ENCODE peak calls at places on chromosomes 3 and 15, in ten cellular contexts. One of them, this sample, is unnamed.

GRCh38 chr15:67013696-67014095 is 51.7 kb upstream of the SMAD3 start:
- DNase-seq in left ventricle myocardium inferior: peak
- DNase-seq in uterus: peak
- DNase-seq in breast epithelium: no peak
- DNase-seq in heart right ventricle: peak
- DNase-seq in HCT116: no peak
- DNase-seq in cardiac muscle cell: peak
- DNase-seq in stomach: no peak
- DNase-seq in HL-60: no peak
- DNase-seq in effector memory CD4-positive, alpha-beta T cell: no peak
- DNase-seq in this sample: no peak

GRCh38 chr15:70265986-70266385 is 168.3 kb upstream of the TLE3 start:
- DNase-seq in left ventricle myocardium inferior: no peak
- DNase-seq in uterus: no peak
- DNase-seq in breast epithelium: no peak
- DNase-seq in heart right ventricle: no peak
- DNase-seq in HCT116: no peak
- DNase-seq in cardiac muscle cell: no peak
- DNase-seq in stomach: no peak
- DNase-seq in HL-60: no peak
- DNase-seq in effector memory CD4-positive, alpha-beta T cell: no peak
- DNase-seq in this sample: no peak

GRCh38 chr3:129794319-129795201 is 99.0 kb downstream of the TMCC1 start:
- DNase-seq in left ventricle myocardium inferior: peak
- DNase-seq in uterus: peak
- DNase-seq in breast epithelium: no peak
- DNase-seq in heart right ventricle: peak
- DNase-seq in HCT116: peak
- DNase-seq in cardiac muscle cell: peak
- DNase-seq in stomach: peak
- DNase-seq in HL-60: peak
- DNase-seq in effector memory CD4-positive, alpha-beta T cell: no peak
- DNase-seq in this sample: peak

GRCh38 chr3:59866076-59866475 is 816.3 kb upstream of the CFAP20DC start:
- DNase-seq in left ventricle myocardium inferior: no peak
- DNase-seq in uterus: no peak
- DNase-seq in breast epithelium: no peak
- DNase-seq in heart right ventricle: peak
- DNase-seq in HCT116: no peak
- DNase-seq in cardiac muscle cell: no peak
- DNase-seq in stomach: no peak
- DNase-seq in HL-60: no peak
- DNase-seq in effector memory CD4-positive, alpha-beta T cell: no peak
- DNase-seq in this sample: no peak

GRCh38 chr15:70589221-70589620 is 174.1 kb downstream of the UACA start:
- DNase-seq in left ventricle myocardium inferior: no peak
- DNase-seq in uterus: no peak
- DNase-seq in breast epithelium: no peak
- DNase-seq in heart right ventricle: no peak
- DNase-seq in HCT116: no peak
- DNase-seq in cardiac muscle cell: peak
- DNase-seq in stomach: no peak
- DNase-seq in HL-60: peak
- DNase-seq in effector memory CD4-positive, alpha-beta T cell: no peak
- DNase-seq in this sample: no peak

GRCh38 chr15:64004582-64004981 is 41.7 kb downstream of the DAPK2 start:
- DNase-seq in left ventricle myocardium inferior: no peak
- DNase-seq in uterus: no peak
- DNase-seq in breast epithelium: no peak
- DNase-seq in heart right ventricle: no peak
- DNase-seq in HCT116: peak
- DNase-seq in cardiac muscle cell: no peak
- DNase-seq in stomach: peak
- DNase-seq in HL-60: no peak
- DNase-seq in effector memory CD4-positive, alpha-beta T cell: no peak
- DNase-seq in this sample: peak

GRCh38 chr3:37174532-37175126 is at the start of gene LRRFIP2:
- DNase-seq in left ventricle myocardium inferior: no peak
- DNase-seq in uterus: no peak
- DNase-seq in breast epithelium: no peak
- DNase-seq in heart right ventricle: no peak
- DNase-seq in HCT116: no peak
- DNase-seq in cardiac muscle cell: peak
- DNase-seq in stomach: no peak
- DNase-seq in HL-60: no peak
- DNase-seq in effector memory CD4-positive, alpha-beta T cell: no peak
- DNase-seq in this sample: no peak

GRCh38 chr15:85646538-85647091 is 148.1 kb downstream of the KLHL25 start:
- DNase-seq in left ventricle myocardium inferior: no peak
- DNase-seq in uterus: no peak
- DNase-seq in breast epithelium: no peak
- DNase-seq in heart right ventricle: no peak
- DNase-seq in HCT116: no peak
- DNase-seq in cardiac muscle cell: no peak
- DNase-seq in stomach: no peak
- DNase-seq in HL-60: no peak
- DNase-seq in effector memory CD4-positive, alpha-beta T cell: peak
- DNase-seq in this sample: no peak

GRCh38 chr15:55562601-55563000 is 25.5 kb downstream of the PYGO1 start:
- DNase-seq in left ventricle myocardium inferior: no peak
- DNase-seq in uterus: no peak
- DNase-seq in breast epithelium: no peak
- DNase-seq in heart right ventricle: no peak
- DNase-seq in HCT116: no peak
- DNase-seq in cardiac muscle cell: no peak
- DNase-seq in stomach: no peak
- DNase-seq in HL-60: no peak
- DNase-seq in effector memory CD4-positive, alpha-beta T cell: no peak
- DNase-seq in this sample: no peak

GRCh38 chr15:57031605-57032004 is 113.2 kb downstream of the TCF12 start:
- DNase-seq in left ventricle myocardium inferior: no peak
- DNase-seq in uterus: peak
- DNase-seq in breast epithelium: no peak
- DNase-seq in heart right ventricle: peak
- DNase-seq in HCT116: no peak
- DNase-seq in cardiac muscle cell: peak
- DNase-seq in stomach: no peak
- DNase-seq in HL-60: peak
- DNase-seq in effector memory CD4-positive, alpha-beta T cell: no peak
- DNase-seq in this sample: peak

DNA sequence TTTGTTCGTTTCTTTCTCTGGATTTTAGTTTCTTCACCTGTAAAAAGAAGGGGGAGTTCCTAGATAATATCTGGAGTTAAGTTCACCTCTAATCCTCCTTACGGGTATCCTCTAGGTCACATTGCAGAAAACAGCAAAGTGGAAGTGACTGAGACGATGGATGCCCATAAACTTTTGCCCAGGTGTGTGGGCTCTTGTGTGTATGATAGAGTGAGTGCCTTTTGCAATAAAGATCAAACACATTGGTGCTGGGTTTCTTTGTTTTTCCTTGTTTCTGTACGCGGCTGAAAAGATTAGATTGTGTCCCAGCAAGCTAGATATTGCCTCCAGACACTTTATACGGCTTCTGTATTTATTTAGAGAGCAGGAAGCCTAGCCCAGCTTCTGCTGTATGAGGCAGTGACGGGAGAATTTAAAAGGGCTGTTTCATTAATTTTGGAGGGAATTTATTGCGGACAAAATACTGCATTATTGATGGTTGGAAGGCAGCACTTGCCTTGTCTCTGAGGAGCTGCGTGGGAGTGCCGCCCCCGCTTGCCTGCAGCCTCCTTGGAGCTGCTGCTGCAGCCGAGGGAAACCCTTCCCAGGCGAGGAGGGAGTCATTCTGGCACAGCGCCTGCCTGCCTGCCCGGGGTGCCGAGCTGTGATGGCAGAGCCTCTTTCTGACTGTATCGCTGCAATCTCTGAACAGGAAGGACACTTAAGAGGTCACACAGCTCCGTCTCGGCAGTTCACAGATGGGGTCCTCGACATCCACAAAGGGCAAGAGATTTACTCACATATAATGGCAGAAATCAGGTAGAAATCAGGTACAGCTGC is 38.6 kb downstream of the PYDC2 start:
- DNase-seq in left ventricle myocardium inferior: peak
- DNase-seq in uterus: peak
- DNase-seq in breast epithelium: peak
- DNase-seq in heart right ventricle: peak
- DNase-seq in HCT116: no peak
- DNase-seq in cardiac muscle cell: peak
- DNase-seq in stomach: peak
- DNase-seq in HL-60: no peak
- DNase-seq in effector memory CD4-positive, alpha-beta T cell: no peak
- DNase-seq in this sample: peak
- H3K4me3 ChIP-seq in left ventricle myocardium inferior: peak
- H3K4me3 ChIP-seq in uterus: no peak
- H3K4me3 ChIP-seq in breast epithelium: peak
- H3K4me3 ChIP-seq in heart right ventricle: peak
- H3K4me3 ChIP-seq in HCT116: no peak
- H3K4me3 ChIP-seq in cardiac muscle cell: no peak
- H3K4me3 ChIP-seq in stomach: no peak
- H3K4me3 ChIP-seq in HL-60: no peak
- H3K4me3 ChIP-seq in effector memory CD4-positive, alpha-beta T cell: no peak
- H3K4me3 ChIP-seq in this sample: no peak

GRCh38 chr3:17743660-17743995 is 1.2 kb upstream of the TBC1D5 start:
- DNase-seq in left ventricle myocardium inferior: no peak
- DNase-seq in uterus: no peak
- DNase-seq in breast epithelium: no peak
- DNase-seq in heart right ventricle: no peak
- DNase-seq in HCT116: no peak
- DNase-seq in cardiac muscle cell: no peak
- DNase-seq in stomach: no peak
- DNase-seq in HL-60: no peak
- DNase-seq in effector memory CD4-positive, alpha-beta T cell: no peak
- DNase-seq in this sample: no peak
- H3K27ac ChIP-seq in left ventricle myocardium inferior: peak
- H3K27ac ChIP-seq in uterus: peak
- H3K27ac ChIP-seq in breast epithelium: peak
- H3K27ac ChIP-seq in heart right ventricle: peak
- H3K27ac ChIP-seq in HCT116: no peak
- H3K27ac ChIP-seq in cardiac muscle cell: peak
- H3K27ac ChIP-seq in stomach: peak
- H3K27ac ChIP-seq in HL-60: peak
- H3K27ac ChIP-seq in effector memory CD4-positive, alpha-beta T cell: no peak
- H3K27ac ChIP-seq in this sample: peak

GRCh38 chr3:128618398-128618726 is 32.3 kb downstream of the RPN1 start:
- DNase-seq in left ventricle myocardium inferior: no peak
- DNase-seq in uterus: no peak
- DNase-seq in breast epithelium: no peak
- DNase-seq in heart right ventricle: no peak
- DNase-seq in HCT116: no peak
- DNase-seq in cardiac muscle cell: no peak
- DNase-seq in stomach: no peak
- DNase-seq in HL-60: no peak
- DNase-seq in effector memory CD4-positive, alpha-beta T cell: no peak
- DNase-seq in this sample: no peak

GRCh38 chr3:128620268-128620691 is 30.3 kb downstream of the RPN1 start:
- DNase-seq in left ventricle myocardium inferior: no peak
- DNase-seq in uterus: no peak
- DNase-seq in breast epithelium: peak
- DNase-seq in heart right ventricle: no peak
- DNase-seq in HCT116: no peak
- DNase-seq in cardiac muscle cell: no peak
- DNase-seq in stomach: no peak
- DNase-seq in HL-60: no peak
- DNase-seq in effector memory CD4-positive, alpha-beta T cell: no peak
- DNase-seq in this sample: no peak

GRCh38 chr3:128617557-128618397 is 32.8 kb downstream of the RPN1 start:
- DNase-seq in left ventricle myocardium inferior: peak
- DNase-seq in uterus: peak
- DNase-seq in breast epithelium: peak
- DNase-seq in heart right ventricle: peak
- DNase-seq in HCT116: peak
- DNase-seq in cardiac muscle cell: peak
- DNase-seq in stomach: peak
- DNase-seq in HL-60: peak
- DNase-seq in effector memory CD4-positive, alpha-beta T cell: peak
- DNase-seq in this sample: peak

GRCh38 chr3:128621234-128621633 is 29.4 kb downstream of the RPN1 start:
- DNase-seq in left ventricle myocardium inferior: no peak
- DNase-seq in uterus: no peak
- DNase-seq in breast epithelium: no peak
- DNase-seq in heart right ventricle: no peak
- DNase-seq in HCT116: no peak
- DNase-seq in cardiac muscle cell: no peak
- DNase-seq in stomach: no peak
- DNase-seq in HL-60: no peak
- DNase-seq in effector memory CD4-positive, alpha-beta T cell: no peak
- DNase-seq in this sample: no peak

GRCh38 chr3:128619146-128619890 is 31.3 kb downstream of the RPN1 start:
- DNase-seq in left ventricle myocardium inferior: no peak
- DNase-seq in uterus: no peak
- DNase-seq in breast epithelium: no peak
- DNase-seq in heart right ventricle: no peak
- DNase-seq in HCT116: no peak
- DNase-seq in cardiac muscle cell: peak
- DNase-seq in stomach: no peak
- DNase-seq in HL-60: peak
- DNase-seq in effector memory CD4-positive, alpha-beta T cell: no peak
- DNase-seq in this sample: no peak
- H3K4me3 ChIP-seq in left ventricle myocardium inferior: peak
- H3K4me3 ChIP-seq in uterus: no peak
- H3K4me3 ChIP-seq in breast epithelium: no peak
- H3K4me3 ChIP-seq in heart right ventricle: peak
- H3K4me3 ChIP-seq in HCT116: no peak
- H3K4me3 ChIP-seq in cardiac muscle cell: no peak
- H3K4me3 ChIP-seq in stomach: no peak
- H3K4me3 ChIP-seq in HL-60: no peak
- H3K4me3 ChIP-seq in effector memory CD4-positive, alpha-beta T cell: no peak
- H3K4me3 ChIP-seq in this sample: no peak

GRCh38 chr3:100046986-100047385 is 67.3 kb downstream of the FILIP1L start:
- DNase-seq in left ventricle myocardium inferior: no peak
- DNase-seq in uterus: no peak
- DNase-seq in breast epithelium: no peak
- DNase-seq in heart right ventricle: no peak
- DNase-seq in HCT116: no peak
- DNase-seq in cardiac muscle cell: no peak
- DNase-seq in stomach: no peak
- DNase-seq in HL-60: no peak
- DNase-seq in effector memory CD4-positive, alpha-beta T cell: no peak
- DNase-seq in this sample: no peak

GRCh38 chr3:100043271-100043670 is 71.0 kb downstream of the FILIP1L start:
- DNase-seq in left ventricle myocardium inferior: no peak
- DNase-seq in uterus: no peak
- DNase-seq in breast epithelium: no peak
- DNase-seq in heart right ventricle: no peak
- DNase-seq in HCT116: no peak
- DNase-seq in cardiac muscle cell: no peak
- DNase-seq in stomach: no peak
- DNase-seq in HL-60: no peak
- DNase-seq in effector memory CD4-positive, alpha-beta T cell: no peak
- DNase-seq in this sample: no peak

GRCh38 chr3:100047455-100048141 is 66.7 kb downstream of the FILIP1L start:
- DNase-seq in left ventricle myocardium inferior: no peak
- DNase-seq in uterus: peak
- DNase-seq in breast epithelium: no peak
- DNase-seq in heart right ventricle: peak
- DNase-seq in HCT116: peak
- DNase-seq in cardiac muscle cell: peak
- DNase-seq in stomach: no peak
- DNase-seq in HL-60: peak
- DNase-seq in effector memory CD4-positive, alpha-beta T cell: no peak
- DNase-seq in this sample: no peak

GRCh38 chr3:100044369-100044768 is 69.9 kb downstream of the FILIP1L start:
- DNase-seq in left ventricle myocardium inferior: no peak
- DNase-seq in uterus: no peak
- DNase-seq in breast epithelium: no peak
- DNase-seq in heart right ventricle: no peak
- DNase-seq in HCT116: no peak
- DNase-seq in cardiac muscle cell: no peak
- DNase-seq in stomach: no peak
- DNase-seq in HL-60: peak
- DNase-seq in effector memory CD4-positive, alpha-beta T cell: no peak
- DNase-seq in this sample: no peak

GRCh38 chr3:100045696-100046095 is 68.6 kb downstream of the FILIP1L start:
- DNase-seq in left ventricle myocardium inferior: peak
- DNase-seq in uterus: peak
- DNase-seq in breast epithelium: no peak
- DNase-seq in heart right ventricle: peak
- DNase-seq in HCT116: no peak
- DNase-seq in cardiac muscle cell: peak
- DNase-seq in stomach: no peak
- DNase-seq in HL-60: no peak
- DNase-seq in effector memory CD4-positive, alpha-beta T cell: no peak
- DNase-seq in this sample: no peak
- H3K27ac ChIP-seq in left ventricle myocardium inferior: peak
- H3K27ac ChIP-seq in uterus: peak
- H3K27ac ChIP-seq in breast epithelium: peak
- H3K27ac ChIP-seq in heart right ventricle: peak
- H3K27ac ChIP-seq in HCT116: no peak
- H3K27ac ChIP-seq in cardiac muscle cell: no peak
- H3K27ac ChIP-seq in stomach: peak
- H3K27ac ChIP-seq in HL-60: no peak
- H3K27ac ChIP-seq in effector memory CD4-positive, alpha-beta T cell: no peak
- H3K27ac ChIP-seq in this sample: no peak